ENCODE peak calls at places on chromosomes 7 and 10, in seven cellular contexts. E is colonic mucosa, X is SK-N-SH, S is kidney, D is fibroblast of lung, K is neural progenitor cell, Z is astrocyte. T is an unnamed sample. For H3K36me3, the result is how much of the 10 kb centered on the place peaks cover.

GRCh38 chr7:138359891-138360582 is 100.0 kb upstream of the TRIM24 start:
- DNase-seq in Z (no peak), S (no peak), K (no peak), E (no peak), X (no peak), D (no peak), T (no peak)

GRCh38 chr7:29116361-29116760 is 30.0 kb downstream of the CPVL start:
- DNase-seq in K (no peak), X (no peak), Z (no peak), E (no peak), S (no peak), D (no peak), T (no peak)

GRCh38 chr10:112389147-112389822 is 15.4 kb downstream of the ACSL5 start:
- DNase-seq in E (peak), Z (peak), D (peak), K (no peak), S (no peak), X (no peak), T (no peak)

GRCh38 chr10:72736881-72737280 is 44.9 kb downstream of the MCU start:
- DNase-seq in K (no peak), D (peak), E (no peak), S (no peak), Z (peak), X (no peak), T (no peak)

GRCh38 chr10:79379512-79380124 is 32.3 kb downstream of the PPIF start:
- DNase-seq in Z (no peak), D (no peak), X (no peak), S (peak), E (peak), K (no peak), T (no peak)

GRCh38 chr7:34991938-34992840 is 45.1 kb downstream of the DPY19L1 start:
- DNase-seq in Z (peak), D (peak), E (no peak), K (no peak), S (no peak), X (no peak), T (no peak)

GRCh38 chr7:140539466-140539865 is 60.2 kb upstream of the MKRN1 start:
- DNase-seq in K (no peak), E (no peak), X (no peak), D (no peak), S (no peak), Z (no peak), T (no peak)

GRCh38 chr10:92747066-92747465 is 57.3 kb downstream of the HHEX start:
- DNase-seq in E (no peak), X (no peak), D (no peak), K (no peak), S (no peak), Z (no peak), T (no peak)

GRCh38 chr7:66505531-66506451 is 122.9 kb upstream of the KCTD7 start:
- DNase-seq in D (no peak), Z (no peak), X (no peak), S (peak), K (no peak), E (no peak), T (no peak)

GRCh38 chr7:137961200-137962177 is 40.4 kb downstream of the CREB3L2 start:
- DNase-seq in E (no peak), K (no peak), X (no peak), S (peak), Z (peak), D (no peak), T (no peak)

GRCh38 chr10:11178606-11179221 is 161.0 kb downstream of the CELF2 start:
- DNase-seq in E (peak), X (peak), S (no peak), K (no peak), D (peak), Z (peak), T (peak)

GRCh38 chr7:16594061-16594460 is 51.5 kb downstream of the ANKMY2 start:
- DNase-seq in S (no peak), D (peak), Z (peak), E (no peak), K (no peak), X (no peak), T (no peak)

GRCh38 chr7:97064972-97065587 is 40.4 kb upstream of the DLX5 start:
- DNase-seq in X (peak), S (no peak), K (peak), E (no peak), D (peak), Z (peak), T (peak)

GRCh38 chr10:63250032-63250431 is 116.9 kb downstream of the NRBF2 start:
- DNase-seq in D (no peak), X (no peak), E (no peak), Z (no peak), S (no peak), K (no peak), T (no peak)

GRCh38 chr10:27822286-27822685 is 76.7 kb upstream of the MKX start:
- DNase-seq in Z (peak), S (no peak), X (no peak), D (no peak), K (no peak), E (no peak), T (no peak)

GRCh38 chr7:46007990-46008643 is 87.0 kb upstream of the IGFBP3 start:
- DNase-seq in S (no peak), Z (no peak), K (no peak), X (no peak), D (no peak), E (no peak), T (no peak)

GRCh38 chr7:142813699-142814098 is 41.2 kb upstream of the EPHB6 start:
- DNase-seq in Z (no peak), X (peak), D (no peak), S (no peak), E (no peak), K (no peak), T (no peak)
- H3K9ac ChIP-seq in Z (peak), X (no peak), D (no peak), S (no peak), E (no peak), K (no peak), T (no peak)

GRCh38 chr10:13615650-13616049 is 28.9 kb downstream of the PRPF18 start:
- DNase-seq in E (no peak), K (peak), X (no peak), Z (peak), D (no peak), S (no peak), T (no peak)

GRCh38 chr10:13613519-13613918 is 26.8 kb downstream of the PRPF18 start:
- DNase-seq in K (peak), E (no peak), S (no peak), X (peak), D (peak), Z (peak), T (no peak)

GRCh38 chr10:13614530-13615332 is 28.0 kb downstream of the PRPF18 start:
- DNase-seq in D (peak), X (peak), S (no peak), Z (peak), K (peak), E (no peak), T (no peak)

GRCh38 chr10:13617146-13617545 is 30.4 kb downstream of the PRPF18 start:
- DNase-seq in E (no peak), K (no peak), D (peak), S (no peak), Z (peak), X (no peak), T (no peak)

DNA sequence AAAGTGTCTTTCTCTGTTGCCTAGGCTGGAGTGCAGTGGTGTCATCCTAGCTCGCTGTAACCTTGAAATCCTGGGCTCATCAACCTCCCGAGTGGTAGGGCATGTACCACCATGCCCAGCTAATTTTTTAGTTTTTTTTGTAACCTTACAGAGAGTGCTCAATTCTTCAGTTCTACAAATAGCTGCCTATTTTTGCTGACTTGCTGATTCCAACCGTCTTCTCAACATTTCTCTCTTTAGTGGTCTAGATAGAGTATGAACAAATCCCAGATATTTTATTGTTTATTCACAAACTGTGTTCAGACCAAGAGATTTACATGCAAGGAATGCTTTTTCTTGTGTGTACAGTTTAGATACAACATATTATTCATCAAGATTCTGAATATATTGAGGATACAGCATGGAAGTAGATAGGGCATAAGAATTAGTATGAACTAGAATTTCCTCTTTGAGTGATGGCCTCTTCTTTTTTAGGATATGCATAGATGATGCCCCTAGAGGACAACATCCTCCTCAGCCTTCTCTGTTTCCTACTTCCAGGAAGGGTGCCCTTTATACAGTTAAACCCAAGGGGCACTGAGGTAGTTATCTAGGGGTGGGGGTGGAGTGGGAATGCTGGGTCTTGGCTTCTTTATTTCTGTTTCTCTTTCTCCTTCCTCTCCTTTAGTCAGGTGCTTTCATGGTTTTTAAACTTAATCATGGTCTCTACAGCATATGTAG is 26.0 kb downstream of the PRPF18 start:
- DNase-seq in Z (no peak), K (no peak), E (no peak), D (no peak), S (no peak), X (no peak), T (no peak)
- H3K36me3 ChIP-seq in Z (under half), K (under half), E (under half), D (under half), S (under half), X (half or more), T (under half)

GRCh38 chr7:142685877-142686508 is 63.3 kb upstream of the PRSS1 start:
- DNase-seq in Z (no peak), K (no peak), S (no peak), D (no peak), E (no peak), X (no peak), T (no peak)

GRCh38 chr7:142693911-142694310 is 55.4 kb upstream of the PRSS1 start:
- DNase-seq in E (no peak), D (no peak), K (no peak), S (no peak), Z (no peak), X (no peak), T (no peak)

GRCh38 chr7:142690554-142691182 is 58.6 kb upstream of the PRSS1 start:
- DNase-seq in X (no peak), D (no peak), Z (no peak), K (no peak), S (no peak), E (no peak), T (no peak)

DNA sequence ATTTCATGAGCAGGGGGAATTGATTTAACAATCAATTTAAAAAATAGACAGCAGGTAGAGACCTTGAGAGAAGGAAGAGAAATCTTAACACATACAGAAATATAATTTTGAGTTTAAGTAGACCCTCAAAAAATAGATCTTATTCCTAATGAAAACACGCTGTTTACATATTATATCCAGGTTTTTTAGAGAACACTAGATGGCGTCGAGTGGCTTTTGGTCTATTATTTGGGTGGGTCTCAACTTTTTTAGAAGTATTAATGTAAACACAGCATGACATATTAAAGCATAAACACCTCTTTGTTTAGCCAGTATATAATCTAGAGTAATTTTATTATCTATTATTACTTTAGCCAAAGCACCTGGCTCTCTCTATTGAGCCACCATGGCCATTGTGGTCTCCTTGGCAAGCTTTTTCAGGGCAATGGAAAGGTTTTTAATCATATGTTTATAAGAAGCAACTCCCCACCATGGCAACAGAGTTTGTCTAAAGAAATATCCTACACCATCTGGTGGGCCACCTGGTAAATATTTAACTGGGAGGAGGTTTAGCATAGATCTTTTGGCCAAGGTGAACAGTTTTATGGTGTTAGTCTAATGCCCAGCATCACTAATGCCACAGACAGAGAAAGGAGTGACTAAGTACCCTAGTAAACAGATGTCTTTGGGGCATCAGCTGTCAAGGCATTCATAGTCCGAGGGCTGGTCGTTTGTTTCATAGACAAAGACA is 59.7 kb upstream of the PRSS1 start:
- DNase-seq in D (no peak), S (no peak), X (no peak), K (no peak), Z (no peak), E (no peak), T (no peak)
- TF ChIP-seq CTCF in D (no peak), S (no peak), X (peak), K (peak), Z (peak), E (no peak), T (peak)

GRCh38 chr7:1532456-1533254 is 2.2 kb downstream of the MAFK start:
- DNase-seq in K (no peak), E (peak), S (peak), Z (peak), X (no peak), D (peak), T (no peak)

GRCh38 chr7:1531263-1531978 is 919 bp downstream of the MAFK start:
- DNase-seq in X (peak), S (peak), K (no peak), E (peak), Z (no peak), D (no peak), T (no peak)

GRCh38 chr7:1531979-1532455 is 1.5 kb downstream of the MAFK start:
- DNase-seq in E (no peak), D (no peak), Z (no peak), S (no peak), X (no peak), K (no peak), T (no peak)

GRCh38 chr7:1529383-1530116 is 952 bp upstream of the MAFK start:
- DNase-seq in Z (no peak), K (no peak), D (no peak), E (no peak), S (peak), X (no peak), T (no peak)

GRCh38 chr7:1530946-1531262 is 402 bp downstream of the MAFK start:
- DNase-seq in E (no peak), K (no peak), D (no peak), S (no peak), X (no peak), Z (no peak), T (peak)
- H3K9ac ChIP-seq in E (no peak), K (no peak), D (peak), S (no peak), X (peak), Z (peak), T (no peak)

GRCh38 chr7:149440222-149440621 is 20.6 kb downstream of the ZNF777 start:
- DNase-seq in S (no peak), E (peak), K (no peak), X (no peak), Z (no peak), D (no peak), T (no peak)

GRCh38 chr7:149432121-149432691 is 28.7 kb downstream of the ZNF777 start:
- DNase-seq in E (no peak), D (no peak), Z (no peak), K (no peak), X (no peak), S (no peak), T (no peak)

GRCh38 chr7:149433124-149433523 is 27.7 kb downstream of the ZNF777 start:
- DNase-seq in E (no peak), D (no peak), X (no peak), Z (no peak), K (no peak), S (no peak), T (no peak)

GRCh38 chr7:149431486-149432120 is 29.3 kb downstream of the ZNF777 start:
- DNase-seq in Z (no peak), S (no peak), E (no peak), X (no peak), K (no peak), D (no peak), T (no peak)

GRCh38 chr7:149436358-149436757 is 24.5 kb downstream of the ZNF777 start:
- DNase-seq in Z (no peak), K (no peak), D (no peak), S (no peak), E (peak), X (no peak), T (no peak)
- H3K36me3 ChIP-seq in Z (under half), K (under half), D (under half), S (under half), E (under half), X (under half), T (under half)

GRCh38 chr10:78033623-78034470 is at the start of gene RPS24:
- DNase-seq in X (peak), E (peak), D (peak), S (peak), Z (peak), K (peak), T (peak)

GRCh38 chr10:78023741-78024140 is 5.6 kb downstream of the POLR3A start:
- DNase-seq in Z (no peak), X (no peak), D (no peak), S (no peak), E (no peak), K (no peak), T (no peak)

GRCh38 chr10:78025685-78026364 is 3.5 kb downstream of the POLR3A start:
- DNase-seq in S (no peak), Z (peak), E (no peak), D (peak), K (no peak), X (no peak), T (no peak)

GRCh38 chr10:78029294-78030226 is at the start of gene POLR3A:
- DNase-seq in E (peak), Z (peak), X (peak), D (peak), S (peak), K (peak), T (peak)

DNA sequence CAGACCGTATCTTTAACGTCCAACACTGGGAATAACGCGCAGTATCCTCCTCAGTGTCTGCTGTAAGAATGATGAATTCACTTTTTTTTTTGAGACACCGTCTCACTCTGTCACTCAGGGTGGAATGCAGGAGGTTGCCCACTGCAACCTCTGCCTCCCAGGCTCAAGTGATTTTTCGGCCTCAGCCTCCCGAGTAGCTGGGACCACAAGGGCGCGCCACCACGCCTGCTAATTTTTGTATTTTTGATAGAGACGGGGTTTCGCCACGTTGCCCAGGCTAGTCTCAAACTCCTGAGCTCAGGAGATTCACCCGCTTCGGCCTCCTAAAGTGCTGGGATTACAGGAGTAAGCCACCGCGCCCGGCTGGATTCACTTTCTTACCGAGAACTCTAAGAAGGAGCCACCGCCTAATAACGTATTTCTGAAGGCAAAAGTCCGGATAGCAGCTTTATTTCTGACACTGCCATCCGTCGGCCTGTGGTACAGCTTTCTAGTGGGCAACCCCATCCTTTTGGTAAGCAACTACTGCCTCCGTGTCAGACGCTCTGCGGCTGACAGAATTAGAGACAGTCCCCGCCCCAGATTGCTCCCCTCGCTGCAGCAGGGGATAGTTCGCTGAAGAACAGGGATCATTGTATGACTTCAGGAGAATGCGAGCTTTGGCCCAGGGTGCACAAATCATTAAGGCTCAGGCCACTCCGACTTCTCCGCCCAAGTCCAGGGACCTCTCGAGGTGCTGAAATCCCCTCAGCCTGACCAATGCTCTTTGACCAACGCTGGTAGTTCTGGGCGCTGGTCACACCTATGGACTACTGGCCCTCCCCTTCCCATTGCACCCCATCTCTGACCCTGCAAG is 649 bp downstream of the POLR3A start:
- DNase-seq in K (peak), X (no peak), S (no peak), E (no peak), D (peak), Z (peak), T (peak)
- TF ChIP-seq CTCF in K (peak), X (peak), S (no peak), E (no peak), D (no peak), Z (no peak), T (no peak)

GRCh38 chr7:135179321-135179925 is 8.9 kb upstream of the CYREN start:
- DNase-seq in D (no peak), Z (no peak), X (no peak), E (no peak), K (no peak), S (no peak), T (no peak)

GRCh38 chr7:135178364-135178763 is 7.9 kb upstream of the CYREN start:
- DNase-seq in E (no peak), D (no peak), K (no peak), S (no peak), X (no peak), Z (no peak), T (no peak)

GRCh38 chr7:135174941-135175340 is 4.4 kb upstream of the CYREN start:
- DNase-seq in D (no peak), E (no peak), X (no peak), Z (no peak), S (no peak), K (no peak), T (no peak)

GRCh38 chr7:135177021-135177696 is 6.7 kb upstream of the CYREN start:
- DNase-seq in E (no peak), Z (no peak), D (no peak), S (no peak), X (no peak), K (no peak), T (no peak)

DNA sequence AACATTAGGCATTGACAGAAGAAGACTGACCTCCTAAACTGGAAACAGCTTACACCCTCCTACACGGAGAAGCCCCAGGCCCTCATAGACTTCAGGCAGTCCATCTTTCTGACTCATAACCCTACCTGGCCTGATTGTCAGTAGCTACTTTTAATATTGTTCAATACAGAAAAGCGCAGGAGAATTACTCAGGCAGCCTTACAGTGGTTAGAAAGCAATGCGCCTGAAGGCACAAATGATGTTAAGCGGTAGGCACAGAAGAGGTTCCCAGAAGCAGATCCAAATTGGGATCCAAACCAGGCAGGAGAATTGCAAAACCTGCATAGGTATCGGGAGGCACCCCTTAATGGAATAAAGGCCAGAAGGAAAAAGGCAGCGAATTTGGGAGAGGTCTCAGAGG is 5.4 kb upstream of the CYREN start:
- DNase-seq in S (no peak), E (no peak), X (no peak), K (no peak), D (no peak), Z (no peak), T (no peak)
- H3K9ac ChIP-seq in S (no peak), E (no peak), X (no peak), K (no peak), D (no peak), Z (no peak), T (no peak)

T was measured in MM.1S.